ENCODE peak calls at places on chromosomes 16 and 17, in four cellular contexts. L is H1, Z is SK-N-SH, S is GM12878. G is an unnamed sample.

GRCh38 chr17:75260679-75261335 is 599 bp downstream of the GGA3 start:
- DNase-seq in S (no peak), Z (peak), L (no peak), G (no peak)

GRCh38 chr17:59004338-59005111 is 102.2 kb downstream of the TRIM37 start:
- DNase-seq in L (peak), Z (peak), S (peak), G (peak)

GRCh38 chr16:27434141-27435051 is 32.4 kb downstream of the IL21R start:
- DNase-seq in L (peak), Z (no peak), S (no peak), G (no peak)

GRCh38 chr16:67173808-67174705 is 3.7 kb downstream of the NOL3 start:
- DNase-seq in S (no peak), L (peak), Z (peak), G (peak)

GRCh38 chr17:19579867-19580565 is 46.4 kb downstream of the SLC47A1 start:
- DNase-seq in S (no peak), Z (peak), L (no peak), G (no peak)

GRCh38 chr17:20612635-20613034 is 33.1 kb downstream of the CDRT15L2 start:
- DNase-seq in Z (no peak), S (no peak), L (no peak), G (no peak)

GRCh38 chr16:72464052-72464451 is 292.1 kb upstream of the PMFBP1 start:
- DNase-seq in Z (no peak), L (no peak), S (no peak), G (no peak)

GRCh38 chr17:34706029-34706428 is 126.6 kb downstream of the TMEM132E start:
- DNase-seq in S (no peak), Z (no peak), L (peak), G (no peak)

GRCh38 chr16:57092786-57093301 is 461 bp downstream of the CPNE2 start:
- DNase-seq in Z (peak), L (peak), S (no peak), G (no peak)

GRCh38 chr17:27608330-27609230 is 22.4 kb upstream of the LGALS9 start:
- DNase-seq in L (no peak), Z (no peak), S (no peak), G (peak)

GRCh38 chr17:42708588-42708987 is 26.3 kb downstream of the CNTNAP1 start:
- DNase-seq in S (no peak), L (no peak), Z (no peak), G (no peak)

GRCh38 chr17:59505610-59506276 is 59.7 kb upstream of the DHX40 start:
- DNase-seq in S (no peak), L (no peak), Z (no peak), G (peak)

GRCh38 chr16:53878216-53878615 is 174.3 kb downstream of the FTO start:
- DNase-seq in L (no peak), S (no peak), Z (no peak), G (no peak)

GRCh38 chr17:45316271-45317112 is at the start of gene MAP3K14:
- DNase-seq in S (no peak), L (peak), Z (peak), G (peak)

GRCh38 chr16:29958756-29959155 is 3.1 kb upstream of the TMEM219 start:
- DNase-seq in Z (no peak), S (no peak), L (no peak), G (no peak)

GRCh38 chr16:73000020-73000906 is 47.7 kb downstream of the ZFHX3 start:
- DNase-seq in L (no peak), Z (no peak), S (no peak), G (peak)

GRCh38 chr17:29091591-29092291 is 48.8 kb downstream of the PIPOX start:
- DNase-seq in Z (no peak), L (no peak), S (no peak), G (no peak)

GRCh38 chr16:64507240-64508024 is 614.4 kb downstream of the CDH11 start:
- DNase-seq in L (no peak), Z (no peak), S (no peak), G (no peak)

GRCh38 chr17:57477483-57478357 is 221.4 kb downstream of the MSI2 start:
- DNase-seq in S (no peak), Z (no peak), L (no peak), G (no peak)

GRCh38 chr17:36650096-36650764 is 48.8 kb downstream of the MRM1 start:
- DNase-seq in S (no peak), Z (no peak), L (no peak), G (no peak)

GRCh38 chr16:64452446-64452845 is 669.4 kb downstream of the CDH11 start:
- DNase-seq in S (no peak), L (no peak), Z (no peak), G (no peak)

GRCh38 chr17:75835315-75835987 is 8.8 kb downstream of the UNC13D start:
- DNase-seq in Z (peak), L (peak), S (no peak), G (no peak)

GRCh38 chr16:8848939-8849391 is 19.8 kb downstream of the CARHSP1 start:
- DNase-seq in Z (peak), S (no peak), L (no peak), G (no peak)

GRCh38 chr17:38428150-38428642 is at the start of gene ARHGAP23:
- DNase-seq in L (peak), Z (peak), S (no peak), G (no peak)
- TF ChIP-seq TCF12 in L (no peak), Z (no peak), S (no peak), G (no peak)

GRCh38 chr17:41008811-41009210 is at the start of gene KRTAP3-1:
- DNase-seq in S (no peak), Z (no peak), L (no peak), G (peak)
- TF ChIP-seq TCF12 in S (no peak), Z (no peak), L (no peak), G (no peak)

GRCh38 chr17:7173687-7174602 is 5.2 kb downstream of the ASGR1 start:
- DNase-seq in L (peak), Z (peak), S (no peak), G (no peak)
- TF ChIP-seq TCF12 in L (no peak), Z (no peak), S (no peak), G (no peak)

DNA sequence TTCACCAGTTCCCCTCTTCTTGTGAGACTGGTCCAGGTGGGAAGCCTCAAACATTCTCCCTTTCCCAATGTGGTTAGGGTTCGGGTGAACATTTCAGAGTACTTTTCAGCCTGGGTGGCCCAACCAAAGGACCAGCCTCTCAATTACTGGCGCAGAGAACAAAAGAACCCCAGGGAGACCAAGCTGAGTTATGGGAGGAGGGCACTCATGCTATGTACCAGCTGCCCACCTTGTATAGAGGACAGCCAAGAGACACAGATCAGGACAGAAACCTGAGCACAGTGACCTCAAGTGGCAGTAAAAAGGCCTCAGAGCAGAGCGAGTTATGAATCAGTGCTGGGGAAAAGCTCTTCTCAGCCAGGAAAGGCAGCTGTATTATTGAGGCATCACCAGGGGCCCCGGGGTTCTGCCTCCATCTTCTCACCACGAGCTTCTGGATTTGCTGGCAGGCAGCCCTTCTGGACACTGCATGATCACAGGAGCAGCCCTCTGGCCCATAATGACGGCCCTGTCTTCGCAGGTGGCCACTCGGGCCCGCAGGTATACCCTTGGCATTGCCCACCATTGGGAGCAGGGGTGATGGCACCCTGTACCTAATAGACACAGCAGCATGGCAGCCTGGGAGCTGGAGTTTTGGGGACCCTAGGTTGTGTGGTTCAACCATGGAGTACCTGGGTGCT is 3.8 kb downstream of the G6PC3 start:
- DNase-seq in S (no peak), Z (no peak), L (no peak), G (no peak)
- TF ChIP-seq TCF12 in S (no peak), Z (no peak), L (no peak), G (no peak)

GRCh38 chr16:3195975-3196374 is 8.0 kb downstream of the OR1F1 start:
- DNase-seq in L (no peak), Z (no peak), S (no peak), G (peak)
- TF ChIP-seq TCF12 in L (no peak), Z (no peak), S (no peak), G (no peak)

DNA sequence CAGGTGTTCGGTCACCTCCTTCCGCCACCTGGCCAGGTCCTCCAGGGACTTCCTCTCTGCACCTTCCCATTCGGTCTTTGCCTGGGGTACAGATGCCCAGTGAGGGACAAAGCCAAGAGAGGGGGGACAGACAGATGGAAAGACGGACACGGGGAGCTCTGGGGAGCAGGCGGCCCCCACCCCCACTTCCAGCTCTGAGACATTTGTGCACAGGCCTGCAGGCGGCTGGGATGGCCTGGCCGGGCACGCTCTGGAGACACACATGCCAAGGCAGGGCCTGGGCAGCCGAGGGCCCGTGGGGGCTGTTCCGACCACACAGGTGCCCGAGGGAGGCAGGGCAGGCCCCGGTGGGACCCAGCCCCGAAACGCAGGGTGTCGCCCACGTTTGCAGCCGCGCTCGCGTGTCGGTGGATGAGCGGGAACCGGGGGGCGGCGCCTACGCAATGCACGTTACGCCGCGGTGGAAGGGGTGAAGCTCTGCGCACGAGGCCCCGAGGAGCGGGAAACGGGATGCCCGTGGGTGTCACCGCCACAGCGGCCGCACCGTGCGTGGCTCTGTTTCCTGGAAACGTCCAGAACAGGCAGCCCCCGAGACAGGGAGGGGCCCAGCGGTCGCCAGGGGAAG is 6.0 kb downstream of the PERCC1 start:
- DNase-seq in Z (no peak), L (no peak), S (no peak), G (no peak)
- TF ChIP-seq TCF12 in Z (no peak), L (no peak), S (no peak), G (no peak)

DNA sequence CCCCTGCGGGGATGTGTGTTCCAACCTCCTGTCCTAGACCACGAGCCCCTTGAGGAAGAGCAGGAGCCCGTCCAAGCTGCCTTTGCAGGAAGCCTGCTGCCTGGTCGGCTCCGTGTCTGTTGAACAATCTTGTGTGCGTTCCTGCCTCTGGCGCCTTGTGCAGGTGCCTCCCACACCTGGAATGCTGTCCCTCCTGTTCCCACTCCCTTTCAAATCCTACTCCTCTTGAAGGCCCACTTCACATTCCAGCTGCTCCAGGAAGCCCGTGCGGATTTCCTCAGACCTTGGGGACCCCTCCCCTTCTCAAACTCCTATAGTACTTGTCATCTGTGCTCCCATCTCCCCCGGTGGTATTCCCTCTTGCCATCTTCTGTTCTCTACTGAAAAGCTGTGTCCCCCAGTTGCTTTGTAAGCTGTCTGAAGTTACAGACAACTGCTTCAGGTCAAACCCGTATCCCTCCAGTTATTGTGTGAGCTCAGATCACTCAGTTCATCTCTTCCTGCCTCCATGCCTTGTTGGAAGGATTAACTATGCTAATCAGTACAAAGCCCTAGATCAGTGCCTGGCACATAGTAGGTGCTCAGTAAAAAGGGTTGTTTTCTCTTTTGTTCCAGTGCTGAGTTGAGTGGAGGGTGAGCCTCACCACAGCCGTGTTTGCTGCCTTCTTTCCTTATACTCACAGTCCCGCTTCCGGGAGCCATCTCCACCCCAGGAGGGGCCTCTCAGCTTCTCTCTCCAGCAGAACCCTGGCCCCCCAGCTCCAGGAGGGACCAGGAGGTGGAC is 241.8 kb upstream of the CIBAR2 start:
- DNase-seq in S (no peak), L (no peak), Z (no peak), G (no peak)
- TF ChIP-seq TCF12 in S (no peak), L (no peak), Z (no peak), G (no peak)

GRCh38 chr17:4515501-4515900 is 16.8 kb downstream of the SPNS2 start:
- DNase-seq in S (no peak), L (no peak), Z (no peak), G (no peak)
- TF ChIP-seq TCF12 in S (no peak), L (no peak), Z (no peak), G (no peak)

G was measured in HepG2.